ENCODE peak calls at places on chromosomes 11 and 22, in nine cellular contexts. One of them, this sample, is unnamed.

GRCh38 chr11:116930177-116930576 is 92.8 kb upstream of the APOA1 start:
- DNase-seq in NCI-H1092: no peak
- DNase-seq in GM12865: peak
- DNase-seq in AG08395: peak
- DNase-seq in T-helper 2 cell: no peak
- DNase-seq in hypothalamus: no peak
- DNase-seq in nucleus accumbens: no peak
- DNase-seq in CD4-positive, CD25-positive, alpha-beta regulatory T cell: no peak
- DNase-seq in SK-N-SH: no peak
- DNase-seq in this sample: no peak

GRCh38 chr22:22895776-22896445 is 8.3 kb downstream of the IGLL5 start:
- DNase-seq in NCI-H1092: no peak
- DNase-seq in GM12865: no peak
- DNase-seq in AG08395: no peak
- DNase-seq in T-helper 2 cell: no peak
- DNase-seq in hypothalamus: no peak
- DNase-seq in nucleus accumbens: no peak
- DNase-seq in CD4-positive, CD25-positive, alpha-beta regulatory T cell: no peak
- DNase-seq in SK-N-SH: no peak
- DNase-seq in this sample: no peak

GRCh38 chr22:39242389-39242808 is 2.4 kb downstream of the PDGFB start:
- DNase-seq in NCI-H1092: no peak
- DNase-seq in GM12865: no peak
- DNase-seq in AG08395: no peak
- DNase-seq in T-helper 2 cell: no peak
- DNase-seq in hypothalamus: no peak
- DNase-seq in nucleus accumbens: no peak
- DNase-seq in CD4-positive, CD25-positive, alpha-beta regulatory T cell: no peak
- DNase-seq in SK-N-SH: peak
- DNase-seq in this sample: peak

GRCh38 chr11:86743223-86744118 is 56.9 kb upstream of the PRSS23 start:
- DNase-seq in NCI-H1092: no peak
- DNase-seq in GM12865: no peak
- DNase-seq in AG08395: peak
- DNase-seq in T-helper 2 cell: peak
- DNase-seq in hypothalamus: no peak
- DNase-seq in nucleus accumbens: peak
- DNase-seq in CD4-positive, CD25-positive, alpha-beta regulatory T cell: no peak
- DNase-seq in SK-N-SH: no peak
- DNase-seq in this sample: no peak

GRCh38 chr11:93051181-93051580 is 81.7 kb downstream of the MTNR1B start:
- DNase-seq in NCI-H1092: no peak
- DNase-seq in GM12865: no peak
- DNase-seq in AG08395: no peak
- DNase-seq in T-helper 2 cell: no peak
- DNase-seq in hypothalamus: no peak
- DNase-seq in nucleus accumbens: no peak
- DNase-seq in CD4-positive, CD25-positive, alpha-beta regulatory T cell: no peak
- DNase-seq in SK-N-SH: no peak
- DNase-seq in this sample: no peak

GRCh38 chr11:66259225-66259624 is 9.2 kb upstream of the RAB1B start:
- DNase-seq in NCI-H1092: no peak
- DNase-seq in GM12865: no peak
- DNase-seq in AG08395: no peak
- DNase-seq in T-helper 2 cell: no peak
- DNase-seq in hypothalamus: no peak
- DNase-seq in nucleus accumbens: no peak
- DNase-seq in CD4-positive, CD25-positive, alpha-beta regulatory T cell: no peak
- DNase-seq in SK-N-SH: no peak
- DNase-seq in this sample: no peak

GRCh38 chr11:132911186-132911585 is 621.1 kb downstream of the OPCML start:
- DNase-seq in NCI-H1092: no peak
- DNase-seq in GM12865: no peak
- DNase-seq in AG08395: peak
- DNase-seq in T-helper 2 cell: no peak
- DNase-seq in hypothalamus: no peak
- DNase-seq in nucleus accumbens: no peak
- DNase-seq in CD4-positive, CD25-positive, alpha-beta regulatory T cell: no peak
- DNase-seq in SK-N-SH: no peak
- DNase-seq in this sample: no peak

GRCh38 chr22:39343259-39344045 is 6.3 kb upstream of the SYNGR1 start:
- DNase-seq in NCI-H1092: no peak
- DNase-seq in GM12865: peak
- DNase-seq in AG08395: peak
- DNase-seq in T-helper 2 cell: peak
- DNase-seq in hypothalamus: no peak
- DNase-seq in nucleus accumbens: peak
- DNase-seq in CD4-positive, CD25-positive, alpha-beta regulatory T cell: peak
- DNase-seq in SK-N-SH: peak
- DNase-seq in this sample: peak

GRCh38 chr22:39452740-39453040 is 4.1 kb upstream of the MGAT3 start:
- DNase-seq in NCI-H1092: no peak
- DNase-seq in GM12865: no peak
- DNase-seq in AG08395: no peak
- DNase-seq in T-helper 2 cell: no peak
- DNase-seq in hypothalamus: no peak
- DNase-seq in nucleus accumbens: no peak
- DNase-seq in CD4-positive, CD25-positive, alpha-beta regulatory T cell: no peak
- DNase-seq in SK-N-SH: peak
- DNase-seq in this sample: no peak

GRCh38 chr22:19974233-19974861 is 32.7 kb upstream of the TXNRD2 start:
- DNase-seq in NCI-H1092: peak
- DNase-seq in GM12865: peak
- DNase-seq in AG08395: peak
- DNase-seq in T-helper 2 cell: no peak
- DNase-seq in hypothalamus: peak
- DNase-seq in nucleus accumbens: peak
- DNase-seq in CD4-positive, CD25-positive, alpha-beta regulatory T cell: no peak
- DNase-seq in SK-N-SH: peak
- DNase-seq in this sample: peak

GRCh38 chr11:18277560-18278271 is 11.7 kb downstream of the SAA1 start:
- DNase-seq in NCI-H1092: no peak
- DNase-seq in GM12865: no peak
- DNase-seq in AG08395: no peak
- DNase-seq in T-helper 2 cell: no peak
- DNase-seq in hypothalamus: no peak
- DNase-seq in nucleus accumbens: no peak
- DNase-seq in CD4-positive, CD25-positive, alpha-beta regulatory T cell: no peak
- DNase-seq in SK-N-SH: no peak
- DNase-seq in this sample: no peak

This sample was measured in H7.